ENCODE peak calls at places on chromosomes 13 and 19, in six cellular contexts. X, G, P, S, E and F are unnamed samples.

GRCh38 chr13:49305824-49306425 is 58.2 kb downstream of the CDADC1 start:
- DNase-seq in X (no peak), G (no peak), P (no peak), S (no peak), E (no peak), F (no peak)

GRCh38 chr13:34207334-34207733 is 389.4 kb downstream of the RFC3 start:
- DNase-seq in X (no peak), G (no peak), P (peak; percentile 90), S (peak; percentile 42), E (no peak), F (peak; percentile 61)

GRCh38 chr19:44810555-44811447 is 1.9 kb downstream of the BCAM start:
- DNase-seq in X (no peak), G (no peak), P (no peak), S (no peak), E (no peak), F (no peak)

GRCh38 chr19:35397064-35397463 is 26.2 kb downstream of the GPR42 start:
- DNase-seq in X (no peak), G (no peak), P (no peak), S (no peak), E (no peak), F (no peak)

GRCh38 chr13:106493569-106493968 is 41.9 kb downstream of the EFNB2 start:
- DNase-seq in X (no peak), G (no peak), P (no peak), S (no peak), E (no peak), F (no peak)

GRCh38 chr19:45518469-45518826 is 11.2 kb downstream of the VASP start:
- DNase-seq in X (no peak), G (no peak), P (no peak), S (no peak), E (no peak), F (no peak)

GRCh38 chr19:1474011-1474764 is 4.8 kb downstream of the C19orf25 start:
- DNase-seq in X (no peak), G (peak; percentile 33), P (peak; percentile 47), S (peak; percentile 68), E (no peak), F (no peak)

GRCh38 chr19:1862424-1863307 is 713 bp downstream of the KLF16 start:
- DNase-seq in X (peak; percentile 68), G (peak; percentile 71), P (no peak), S (peak; percentile 57), E (peak; percentile 72), F (no peak)

GRCh38 chr13:91375119-91375729 is 23.2 kb upstream of the GPC5 start:
- DNase-seq in X (no peak), G (no peak), P (no peak), S (no peak), E (no peak), F (no peak)

GRCh38 chr13:59178344-59178743 is 985.4 kb downstream of the DIAPH3 start:
- DNase-seq in X (no peak), G (no peak), P (no peak), S (no peak), E (no peak), F (no peak)

GRCh38 chr19:7179917-7180306 is 110.4 kb downstream of the ZNF557 start:
- DNase-seq in X (no peak), G (no peak), P (no peak), S (no peak), E (no peak), F (no peak)

GRCh38 chr13:28001837-28002473 is 13.5 kb upstream of the URAD start:
- DNase-seq in X (no peak), G (no peak), P (no peak), S (no peak), E (no peak), F (no peak)

GRCh38 chr13:96963786-96964475 is 30.3 kb downstream of the OXGR1 start:
- DNase-seq in X (no peak), G (no peak), P (no peak), S (no peak), E (no peak), F (no peak)

GRCh38 chr19:43618921-43619261 is 538 bp downstream of the ZNF428 start:
- DNase-seq in X (peak; percentile 53), G (no peak), P (no peak), S (peak; percentile 55), E (no peak), F (no peak)

GRCh38 chr13:27599845-27600553 is 20.3 kb downstream of the LNX2 start:
- DNase-seq in X (no peak), G (no peak), P (peak; percentile 81), S (peak; percentile 41), E (no peak), F (no peak)

GRCh38 chr13:95137096-95137495 is 164.2 kb downstream of the ABCC4 start:
- DNase-seq in X (no peak), G (no peak), P (no peak), S (no peak), E (no peak), F (no peak)

GRCh38 chr19:41839211-41839610 is 5.3 kb downstream of the LYPD4 start:
- DNase-seq in X (no peak), G (no peak), P (no peak), S (no peak), E (no peak), F (no peak)

GRCh38 chr19:10568444-10568825 is 344 bp downstream of the CDKN2D start:
- DNase-seq in X (peak; percentile 66), G (peak; percentile 71), P (no peak), S (no peak), E (peak; percentile 73), F (no peak)

GRCh38 chr19:28406237-28406596 is 806.7 kb downstream of the UQCRFS1 start:
- DNase-seq in X (no peak), G (no peak), P (no peak), S (no peak), E (no peak), F (no peak)

GRCh38 chr13:40251343-40252032 is 415.0 kb downstream of the FOXO1 start:
- DNase-seq in X (no peak), G (no peak), P (no peak), S (no peak), E (no peak), F (no peak)

GRCh38 chr19:1019980-1020867 is 699 bp downstream of the TMEM259 start:
- DNase-seq in X (peak; percentile 66), G (peak; percentile 73), P (no peak), S (no peak), E (peak; percentile 82), F (no peak)

GRCh38 chr13:32687275-32687674 is 101.0 kb downstream of the PDS5B start:
- DNase-seq in X (no peak), G (no peak), P (no peak), S (no peak), E (no peak), F (no peak)

GRCh38 chr19:40442328-40443130 is 1.6 kb downstream of the SERTAD3 start:
- DNase-seq in X (peak; percentile 22), G (no peak), P (no peak), S (no peak), E (no peak), F (no peak)
- H3K4me3 ChIP-seq in X (peak overlapping the region; percentile 82), G (no peak overlapping the region), P (peak overlapping the region; percentile 100), S (peak overlapping the region; percentile 99), E (peak overlapping the region; percentile 84), F (peak overlapping the region; percentile 46)

GRCh38 chr19:50462970-50463369 is 13.3 kb upstream of the EMC10 start:
- DNase-seq in X (no peak), G (no peak), P (no peak), S (no peak), E (no peak), F (no peak)

GRCh38 chr19:50467566-50467965 is 8.7 kb upstream of the EMC10 start:
- DNase-seq in X (no peak), G (no peak), P (no peak), S (no peak), E (no peak), F (no peak)

GRCh38 chr19:50464348-50464747 is 12.0 kb upstream of the EMC10 start:
- DNase-seq in X (no peak), G (no peak), P (no peak), S (no peak), E (no peak), F (no peak)

GRCh38 chr19:50465000-50465399 is 11.3 kb upstream of the EMC10 start:
- DNase-seq in X (no peak), G (no peak), P (no peak), S (peak; percentile 2), E (no peak), F (no peak)

GRCh38 chr19:50465986-50466771 is 10.1 kb upstream of the EMC10 start:
- DNase-seq in X (no peak), G (no peak), P (no peak), S (peak; percentile 20), E (no peak), F (no peak)
- TF ChIP-seq CTCF in X (no peak), G (no peak), P (no peak), S (no peak), E (no peak), F (peak; percentile 38)

DNA sequence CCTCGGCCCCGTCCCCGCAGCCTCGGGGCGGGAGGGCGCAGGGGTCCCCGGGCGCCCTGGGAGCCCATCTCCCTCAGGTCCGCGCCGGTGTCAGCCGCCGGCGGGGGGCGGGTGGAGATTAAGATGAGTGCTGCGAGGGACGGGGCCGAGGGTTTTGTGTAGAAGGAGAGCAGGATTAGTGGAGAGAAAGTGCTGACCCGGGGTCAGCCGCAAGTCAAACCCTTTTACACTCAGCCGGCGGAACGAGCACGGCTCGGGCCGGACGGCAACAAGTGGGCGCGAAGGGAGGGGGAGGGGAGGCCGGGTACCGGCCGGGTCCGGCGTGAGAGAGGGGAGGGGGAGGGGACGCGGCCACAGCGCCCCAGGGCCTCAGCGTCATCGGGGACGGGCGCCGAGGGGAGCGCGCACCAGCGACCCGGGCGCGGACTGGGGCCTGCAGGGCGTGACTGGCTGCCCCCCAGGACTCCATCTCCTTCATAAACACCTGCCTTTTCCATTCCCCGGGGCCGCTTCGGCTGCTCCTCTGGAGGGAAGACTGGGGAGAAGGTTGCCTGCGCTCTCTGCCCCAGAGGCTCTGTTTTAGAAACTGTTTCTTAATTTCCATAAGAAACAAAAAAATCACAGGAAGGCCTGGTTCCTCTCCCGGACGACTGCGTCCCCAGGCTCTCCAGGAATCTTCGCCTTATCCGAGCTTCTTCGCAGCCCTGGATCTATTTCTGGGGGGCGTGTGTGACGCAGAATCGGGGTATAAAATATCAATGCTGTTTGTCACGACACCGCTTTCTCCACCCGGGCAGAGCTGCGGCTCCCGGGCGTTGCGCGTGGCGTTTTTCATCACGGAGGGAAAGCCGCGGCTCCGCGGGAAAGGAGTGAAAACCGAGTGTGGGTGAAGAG is 6.5 kb downstream of the SOX1 start:
- DNase-seq in X (no peak), G (no peak), P (no peak), S (no peak), E (no peak), F (no peak)
- H3K27me3 ChIP-seq in X (peaks cover 42% of the 10 kb centered on the region), G (peaks cover 3% of the 10 kb centered on the region), P (peaks cover 54% of the 10 kb centered on the region), S (peaks cover 98% of the 10 kb centered on the region), E (peaks cover 45% of the 10 kb centered on the region), F (peaks cover 36% of the 10 kb centered on the region)

DNA sequence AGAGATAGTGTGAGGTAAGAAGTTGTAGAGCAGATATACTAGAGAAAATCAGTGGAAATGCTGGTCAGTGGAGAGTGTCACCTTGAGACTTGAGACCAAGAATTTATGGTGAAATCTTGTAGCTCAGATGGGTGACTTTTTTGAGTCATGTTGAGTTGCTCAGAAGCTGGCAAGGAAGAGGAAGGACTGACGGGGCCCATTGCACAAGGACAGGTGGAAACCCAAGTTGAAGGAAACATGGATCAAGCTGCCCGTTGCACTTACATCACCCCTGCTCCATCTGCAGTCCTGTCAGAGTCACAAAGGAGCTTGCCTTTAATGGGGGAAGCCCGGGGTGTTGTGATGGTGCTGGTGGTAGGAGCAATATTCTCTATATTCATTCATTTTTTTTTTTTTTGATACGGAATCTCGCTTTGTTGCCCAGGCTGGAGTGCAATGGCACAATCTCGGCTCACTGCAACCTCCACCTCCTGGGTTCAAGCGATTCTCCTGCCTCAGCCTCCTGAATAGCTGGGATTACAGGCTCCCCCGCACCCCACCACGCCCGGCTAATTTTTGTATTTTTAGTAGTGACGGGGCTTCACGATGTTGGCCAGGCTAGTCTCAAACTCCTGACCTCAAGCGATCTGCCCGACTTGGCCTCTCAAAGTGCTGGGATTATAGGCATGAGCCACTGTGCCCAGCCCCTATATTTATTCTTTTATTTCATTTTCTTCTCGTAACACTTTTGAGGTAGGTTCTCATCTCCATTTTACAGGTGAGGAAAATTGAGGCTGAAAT is 27.4 kb downstream of the UBAC2 start:
- DNase-seq in X (no peak), G (no peak), P (no peak), S (no peak), E (no peak), F (no peak)
- H3K4me3 ChIP-seq in X (peak overlapping the region; percentile 31), G (no peak overlapping the region), P (no peak overlapping the region), S (no peak overlapping the region), E (no peak overlapping the region), F (no peak overlapping the region)